ENCODE peak calls at places on chromosomes 6 and 20, in four cellular contexts. One of them, this sample, is unnamed. For H3K9me3, the result is how much of the 10 kb centered on the place peaks cover.

GRCh38 chr6:3195695-3196497 is 31.6 kb downstream of the TUBB2B start:
- DNase-seq in prostate gland: no peak
- DNase-seq in stomach: no peak
- DNase-seq in psoas muscle: no peak
- DNase-seq in this sample: no peak

GRCh38 chr6:81138236-81138635 is 614.2 kb downstream of the TENT5A start:
- DNase-seq in prostate gland: no peak
- DNase-seq in psoas muscle: no peak
- DNase-seq in stomach: no peak
- DNase-seq in this sample: no peak

GRCh38 chr20:49381558-49382493 is 100.6 kb downstream of the KCNB1 start:
- DNase-seq in psoas muscle: peak
- DNase-seq in prostate gland: peak
- DNase-seq in stomach: peak
- DNase-seq in this sample: peak

GRCh38 chr20:24863356-24863755 is 85.7 kb upstream of the CST7 start:
- DNase-seq in psoas muscle: no peak
- DNase-seq in stomach: no peak
- DNase-seq in prostate gland: no peak
- DNase-seq in this sample: no peak

GRCh38 chr6:32152414-32153251 is 894 bp upstream of the PRRT1 start:
- DNase-seq in psoas muscle: no peak
- DNase-seq in prostate gland: no peak
- DNase-seq in stomach: peak
- DNase-seq in this sample: no peak

GRCh38 chr6:167742719-167743303 is 83.9 kb upstream of the AFDN start:
- DNase-seq in psoas muscle: no peak
- DNase-seq in prostate gland: no peak
- DNase-seq in stomach: no peak
- DNase-seq in this sample: no peak

GRCh38 chr6:39945626-39946025 is 11.4 kb upstream of the MOCS1 start:
- DNase-seq in prostate gland: no peak
- DNase-seq in psoas muscle: no peak
- DNase-seq in stomach: no peak
- DNase-seq in this sample: no peak

GRCh38 chr20:20695250-20695816 is 17.1 kb downstream of the RALGAPA2 start:
- DNase-seq in stomach: no peak
- DNase-seq in psoas muscle: no peak
- DNase-seq in prostate gland: no peak
- DNase-seq in this sample: no peak

GRCh38 chr6:17281100-17281496 is at the start of gene RBM24:
- DNase-seq in prostate gland: peak
- DNase-seq in stomach: peak
- DNase-seq in psoas muscle: peak
- DNase-seq in this sample: no peak

GRCh38 chr20:39850821-39851330 is 838.2 kb downstream of the MAFB start:
- DNase-seq in stomach: no peak
- DNase-seq in prostate gland: no peak
- DNase-seq in psoas muscle: no peak
- DNase-seq in this sample: no peak

GRCh38 chr6:17045581-17046322 is 56.1 kb upstream of the STMND1 start:
- DNase-seq in prostate gland: no peak
- DNase-seq in psoas muscle: no peak
- DNase-seq in stomach: no peak
- DNase-seq in this sample: no peak

GRCh38 chr20:17500826-17501225 is 30.4 kb downstream of the BFSP1 start:
- DNase-seq in prostate gland: no peak
- DNase-seq in stomach: no peak
- DNase-seq in psoas muscle: no peak
- DNase-seq in this sample: no peak

GRCh38 chr20:50735813-50736212 is 4.4 kb downstream of the PARD6B start:
- DNase-seq in stomach: no peak
- DNase-seq in psoas muscle: no peak
- DNase-seq in prostate gland: no peak
- DNase-seq in this sample: no peak

GRCh38 chr6:2471474-2471873 is 226.1 kb upstream of the GMDS start:
- DNase-seq in prostate gland: no peak
- DNase-seq in psoas muscle: no peak
- DNase-seq in stomach: no peak
- DNase-seq in this sample: no peak

GRCh38 chr6:137821486-137821885 is 45.6 kb upstream of the TNFAIP3 start:
- DNase-seq in psoas muscle: no peak
- DNase-seq in prostate gland: no peak
- DNase-seq in stomach: no peak
- DNase-seq in this sample: no peak

GRCh38 chr6:158698876-158699440 is 49.1 kb downstream of the SYTL3 start:
- DNase-seq in psoas muscle: no peak
- DNase-seq in prostate gland: no peak
- DNase-seq in stomach: no peak
- DNase-seq in this sample: no peak

GRCh38 chr6:35055906-35056305 is 85.2 kb downstream of the TCP11 start:
- DNase-seq in prostate gland: no peak
- DNase-seq in psoas muscle: no peak
- DNase-seq in stomach: no peak
- DNase-seq in this sample: no peak

GRCh38 chr6:29617782-29618557 is 15.0 kb downstream of the GABBR1 start:
- DNase-seq in prostate gland: no peak
- DNase-seq in psoas muscle: no peak
- DNase-seq in stomach: no peak
- DNase-seq in this sample: no peak

GRCh38 chr6:75813476-75814250 is 64.6 kb downstream of the MYO6 start:
- DNase-seq in prostate gland: no peak
- DNase-seq in stomach: no peak
- DNase-seq in psoas muscle: no peak
- DNase-seq in this sample: no peak

GRCh38 chr6:76697585-76697984 is 625.1 kb upstream of the IMPG1 start:
- DNase-seq in prostate gland: no peak
- DNase-seq in psoas muscle: no peak
- DNase-seq in stomach: no peak
- DNase-seq in this sample: no peak

GRCh38 chr6:6655805-6656251 is 67.3 kb downstream of the LY86 start:
- DNase-seq in prostate gland: no peak
- DNase-seq in stomach: no peak
- DNase-seq in psoas muscle: no peak
- DNase-seq in this sample: no peak

GRCh38 chr20:3843490-3843889 is 3.1 kb upstream of the MAVS start:
- DNase-seq in stomach: no peak
- DNase-seq in prostate gland: no peak
- DNase-seq in psoas muscle: no peak
- DNase-seq in this sample: no peak

GRCh38 chr20:50152394-50153152 is 950 bp downstream of the PEDS1 start:
- DNase-seq in psoas muscle: no peak
- DNase-seq in prostate gland: no peak
- DNase-seq in stomach: no peak
- DNase-seq in this sample: no peak

DNA sequence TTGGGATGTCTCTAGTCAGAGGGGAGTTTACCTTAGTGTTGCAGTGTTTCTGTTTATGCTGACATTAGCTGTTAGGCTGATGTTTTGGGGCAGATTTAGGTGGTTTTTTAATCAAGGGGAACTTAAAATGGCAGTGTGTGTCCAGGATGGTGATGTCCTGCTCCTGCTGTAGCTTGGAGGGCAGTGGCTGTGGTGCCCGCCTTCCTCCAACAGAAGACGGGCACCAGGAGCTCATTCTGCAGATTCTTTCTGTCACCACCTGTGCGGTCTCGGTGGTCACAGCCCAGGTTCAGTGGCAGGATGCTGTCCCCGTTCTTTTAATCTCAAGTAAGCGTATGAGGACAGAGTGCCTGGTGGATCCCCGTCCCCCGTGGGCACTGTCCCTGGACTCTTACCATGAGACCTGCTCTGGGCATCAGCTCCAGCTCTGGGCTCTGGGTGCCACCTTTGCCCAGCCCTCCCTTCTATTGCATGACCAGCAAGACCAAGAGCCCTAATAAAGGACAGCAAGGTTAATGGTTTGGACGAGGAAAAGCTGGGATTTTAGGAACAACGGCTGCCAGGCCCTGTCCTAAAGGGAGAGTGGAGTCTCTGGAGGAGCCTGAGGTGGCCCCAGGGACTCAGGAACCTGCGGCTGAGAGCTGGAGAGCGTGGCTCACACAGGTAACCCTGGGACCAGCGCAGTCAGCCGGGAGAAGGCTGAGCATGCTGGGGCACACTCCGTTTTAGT is 217.3 kb downstream of the ERMARD start:
- DNase-seq in prostate gland: no peak
- DNase-seq in stomach: peak
- DNase-seq in psoas muscle: no peak
- DNase-seq in this sample: no peak
- H3K9me3 ChIP-seq in prostate gland: under half
- H3K9me3 ChIP-seq in stomach: under half
- H3K9me3 ChIP-seq in psoas muscle: under half
- H3K9me3 ChIP-seq in this sample: under half

DNA sequence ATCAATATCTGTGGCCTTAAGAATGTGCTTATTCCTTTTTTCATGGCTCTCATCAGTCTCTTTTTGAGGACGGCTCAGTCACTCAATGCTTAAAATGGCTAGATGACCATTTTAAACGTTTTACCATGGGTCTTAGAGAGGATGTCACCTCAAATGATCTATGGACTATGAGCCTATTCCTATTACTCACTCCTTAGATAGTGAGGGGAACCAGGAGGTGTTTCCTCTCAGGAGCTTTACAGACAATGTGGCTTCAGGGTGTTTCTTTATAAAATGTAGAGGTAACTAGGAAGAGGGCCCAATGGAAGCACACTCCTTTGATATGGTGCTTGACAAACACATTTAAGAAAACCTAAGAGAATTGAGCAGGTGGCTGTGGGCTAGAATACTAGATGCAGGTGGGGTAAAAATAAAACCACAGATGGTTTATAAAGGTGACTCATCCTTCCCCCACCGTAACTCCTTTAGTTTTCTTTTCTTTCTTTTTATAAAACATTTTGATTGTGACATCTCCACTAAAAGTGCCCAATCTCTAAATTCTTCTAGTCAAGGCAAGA is 1.5 kb upstream of the TMEM200A start:
- DNase-seq in psoas muscle: no peak
- DNase-seq in prostate gland: no peak
- DNase-seq in stomach: no peak
- DNase-seq in this sample: no peak
- H3K27ac ChIP-seq in psoas muscle: no peak
- H3K27ac ChIP-seq in prostate gland: no peak
- H3K27ac ChIP-seq in stomach: no peak
- H3K27ac ChIP-seq in this sample: no peak

DNA sequence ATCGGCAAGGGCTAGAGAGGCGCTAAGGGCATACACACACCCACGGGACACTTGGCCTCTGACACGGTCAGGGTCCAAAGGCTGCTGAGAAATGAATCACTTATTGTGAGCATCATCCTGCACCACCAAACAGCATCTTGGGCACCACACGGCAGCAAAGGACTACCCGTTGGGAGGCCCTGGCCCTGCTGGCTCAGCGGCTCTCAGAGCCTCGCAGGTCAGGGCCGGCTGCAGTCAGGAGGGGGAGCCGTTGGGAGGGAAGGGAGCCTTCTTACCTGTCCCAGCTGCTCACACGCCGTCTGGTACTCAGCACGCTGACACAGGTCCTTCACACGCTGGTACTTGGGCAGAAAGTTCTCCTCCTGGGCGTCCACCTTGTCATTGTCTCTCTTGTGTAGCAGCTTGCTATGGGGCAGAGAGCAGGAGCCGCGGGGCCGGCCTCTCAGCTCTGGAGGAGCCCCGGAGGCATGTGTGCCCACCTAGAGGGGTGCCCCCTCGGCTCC is 109.0 kb downstream of the SULF2 start:
- DNase-seq in psoas muscle: no peak
- DNase-seq in stomach: no peak
- DNase-seq in prostate gland: no peak
- DNase-seq in this sample: no peak
- TF ChIP-seq CTCF in psoas muscle: no peak
- TF ChIP-seq CTCF in stomach: no peak
- TF ChIP-seq CTCF in prostate gland: no peak
- TF ChIP-seq CTCF in this sample: no peak

GRCh38 chr6:30873137-30873640 is 11.1 kb upstream of the DDR1 start:
- DNase-seq in psoas muscle: no peak
- DNase-seq in stomach: no peak
- DNase-seq in prostate gland: no peak
- DNase-seq in this sample: no peak
- H3K9me3 ChIP-seq in psoas muscle: under half
- H3K9me3 ChIP-seq in stomach: under half
- H3K9me3 ChIP-seq in prostate gland: under half
- H3K9me3 ChIP-seq in this sample: under half

GRCh38 chr6:20401403-20402180 is at the start of gene E2F3:
- DNase-seq in stomach: peak
- DNase-seq in prostate gland: peak
- DNase-seq in psoas muscle: peak
- DNase-seq in this sample: peak

GRCh38 chr6:20403080-20403765 is 1.5 kb downstream of the E2F3 start:
- DNase-seq in prostate gland: peak
- DNase-seq in stomach: peak
- DNase-seq in psoas muscle: peak
- DNase-seq in this sample: peak

GRCh38 chr6:20402181-20403079 is 751 bp downstream of the E2F3 start:
- DNase-seq in prostate gland: peak
- DNase-seq in psoas muscle: peak
- DNase-seq in stomach: peak
- DNase-seq in this sample: no peak

GRCh38 chr6:20399518-20399917 is 2.2 kb upstream of the E2F3 start:
- DNase-seq in prostate gland: no peak
- DNase-seq in stomach: no peak
- DNase-seq in psoas muscle: no peak
- DNase-seq in this sample: no peak

GRCh38 chr6:20400476-20401402 is 940 bp upstream of the E2F3 start:
- DNase-seq in stomach: no peak
- DNase-seq in prostate gland: no peak
- DNase-seq in psoas muscle: peak
- DNase-seq in this sample: no peak
- H3K27ac ChIP-seq in stomach: peak
- H3K27ac ChIP-seq in prostate gland: peak
- H3K27ac ChIP-seq in psoas muscle: peak
- H3K27ac ChIP-seq in this sample: peak

GRCh38 chr6:46677314-46677654 is 10.4 kb upstream of the TDRD6 start:
- DNase-seq in prostate gland: no peak
- DNase-seq in psoas muscle: no peak
- DNase-seq in stomach: no peak
- DNase-seq in this sample: no peak
- TF ChIP-seq CTCF in prostate gland: no peak
- TF ChIP-seq CTCF in psoas muscle: no peak
- TF ChIP-seq CTCF in stomach: no peak
- TF ChIP-seq CTCF in this sample: no peak

GRCh38 chr20:31474097-31474436 is 860 bp downstream of the DEFB124 start:
- DNase-seq in prostate gland: no peak
- DNase-seq in psoas muscle: no peak
- DNase-seq in stomach: no peak
- DNase-seq in this sample: no peak
- H3K9me3 ChIP-seq in prostate gland: under half
- H3K9me3 ChIP-seq in psoas muscle: under half
- H3K9me3 ChIP-seq in stomach: under half
- H3K9me3 ChIP-seq in this sample: under half

GRCh38 chr6:99424022-99424421 is 1.1 kb downstream of the PNISR start:
- DNase-seq in prostate gland: no peak
- DNase-seq in psoas muscle: no peak
- DNase-seq in stomach: no peak
- DNase-seq in this sample: no peak
- H3K27ac ChIP-seq in prostate gland: peak
- H3K27ac ChIP-seq in psoas muscle: peak
- H3K27ac ChIP-seq in stomach: peak
- H3K27ac ChIP-seq in this sample: peak

This sample was measured in thoracic aorta.